ENCODE peak calls at places on chromosomes 2 and 18, in five cellular contexts. One of them, this sample, is unnamed.

GRCh38 chr2:169362346-169363026 is at the start of gene LRP2:
- DNase-seq in nephron progenitor cell: peak; percentile 55
- DNase-seq in LoVo: no peak
- DNase-seq in adrenal gland: no peak
- DNase-seq in ELF-1: peak; percentile 71
- DNase-seq in this sample: no peak

GRCh38 chr2:142220901-142221300 is 90.1 kb upstream of the LRP1B start:
- DNase-seq in ELF-1: no peak
- DNase-seq in LoVo: no peak
- DNase-seq in adrenal gland: no peak
- DNase-seq in nephron progenitor cell: no peak
- DNase-seq in this sample: no peak

GRCh38 chr2:143296089-143296488 is 166.9 kb downstream of the ARHGAP15 start:
- DNase-seq in nephron progenitor cell: no peak
- DNase-seq in LoVo: no peak
- DNase-seq in ELF-1: no peak
- DNase-seq in adrenal gland: no peak
- DNase-seq in this sample: no peak

GRCh38 chr18:27355308-27355707 is 170.2 kb upstream of the CHST9 start:
- DNase-seq in LoVo: no peak
- DNase-seq in adrenal gland: no peak
- DNase-seq in ELF-1: no peak
- DNase-seq in nephron progenitor cell: no peak
- DNase-seq in this sample: no peak

GRCh38 chr18:63897072-63897471 is 9.6 kb downstream of the SERPINB2 start:
- DNase-seq in ELF-1: peak; percentile 23
- DNase-seq in nephron progenitor cell: peak; percentile 9
- DNase-seq in adrenal gland: peak; percentile 25
- DNase-seq in LoVo: no peak
- DNase-seq in this sample: no peak

GRCh38 chr2:240992572-240993291 is 5.7 kb upstream of the SNED1 start:
- DNase-seq in adrenal gland: no peak
- DNase-seq in ELF-1: no peak
- DNase-seq in LoVo: no peak
- DNase-seq in nephron progenitor cell: peak; percentile 25
- DNase-seq in this sample: no peak

GRCh38 chr2:73293534-73294171 is at the start of gene EGR4:
- DNase-seq in nephron progenitor cell: peak; percentile 71
- DNase-seq in ELF-1: peak; percentile 88
- DNase-seq in LoVo: peak; percentile 92
- DNase-seq in adrenal gland: peak; percentile 57
- DNase-seq in this sample: peak; percentile 39

GRCh38 chr2:177604291-177605065 is 211.9 kb downstream of the AGPS start:
- DNase-seq in ELF-1: peak; percentile 58
- DNase-seq in nephron progenitor cell: peak; percentile 27
- DNase-seq in LoVo: peak; percentile 25
- DNase-seq in adrenal gland: no peak
- DNase-seq in this sample: peak; percentile 43

GRCh38 chr2:114821055-114821454 is 378.6 kb downstream of the DPP10 start:
- DNase-seq in LoVo: no peak
- DNase-seq in nephron progenitor cell: no peak
- DNase-seq in ELF-1: no peak
- DNase-seq in adrenal gland: no peak
- DNase-seq in this sample: no peak

GRCh38 chr2:61634512-61634911 is 96.4 kb upstream of the XPO1 start:
- DNase-seq in LoVo: no peak
- DNase-seq in adrenal gland: no peak
- DNase-seq in ELF-1: peak; percentile 44
- DNase-seq in nephron progenitor cell: no peak
- DNase-seq in this sample: no peak

GRCh38 chr2:30934071-30934470 is 126.8 kb upstream of the CAPN13 start:
- DNase-seq in adrenal gland: no peak
- DNase-seq in LoVo: no peak
- DNase-seq in nephron progenitor cell: no peak
- DNase-seq in ELF-1: no peak
- DNase-seq in this sample: no peak

GRCh38 chr2:11787991-11788390 is 41.6 kb downstream of the LPIN1 start:
- DNase-seq in nephron progenitor cell: no peak
- DNase-seq in ELF-1: no peak
- DNase-seq in LoVo: no peak
- DNase-seq in adrenal gland: no peak
- DNase-seq in this sample: no peak

GRCh38 chr2:223442874-223443273 is 159.3 kb downstream of the SCG2 start:
- DNase-seq in nephron progenitor cell: no peak
- DNase-seq in ELF-1: no peak
- DNase-seq in adrenal gland: no peak
- DNase-seq in LoVo: no peak
- DNase-seq in this sample: no peak

GRCh38 chr2:26185954-26186353 is 13.1 kb downstream of the GAREM2 start:
- DNase-seq in adrenal gland: no peak
- DNase-seq in nephron progenitor cell: no peak
- DNase-seq in LoVo: no peak
- DNase-seq in ELF-1: no peak
- DNase-seq in this sample: no peak

GRCh38 chr18:44884446-44884845 is 203.8 kb downstream of the SETBP1 start:
- DNase-seq in adrenal gland: no peak
- DNase-seq in nephron progenitor cell: no peak
- DNase-seq in LoVo: no peak
- DNase-seq in ELF-1: no peak
- DNase-seq in this sample: no peak